ENCODE peak calls at places on chromosomes 6 and 20, in four cellular contexts. W, E, D and F are unnamed samples. For H3K9me3, the result is how much of the 10 kb centered on the place peaks cover.

GRCh38 chr6:164640946-164641345 is 668.5 kb downstream of the C6orf118 start:
- DNase-seq in D (no peak), E (no peak), W (no peak), F (no peak)

GRCh38 chr6:119929121-119929520 is 579.6 kb upstream of the MAN1A1 start:
- DNase-seq in W (no peak), D (no peak), E (no peak), F (no peak)

GRCh38 chr6:168637853-168638252 is 196.9 kb downstream of the SMOC2 start:
- DNase-seq in E (no peak), D (no peak), W (no peak), F (no peak)

GRCh38 chr6:105326216-105326615 is 76.7 kb downstream of the PREP start:
- DNase-seq in W (no peak), D (no peak), E (no peak), F (no peak)

GRCh38 chr20:33362898-33363297 is 38.4 kb downstream of the CDK5RAP1 start:
- DNase-seq in W (no peak), D (no peak), E (no peak), F (no peak)

GRCh38 chr6:40774932-40775331 is 187.8 kb upstream of the LRFN2 start:
- DNase-seq in W (no peak), E (no peak), D (no peak), F (no peak)

GRCh38 chr20:57590485-57591288 is 29.5 kb downstream of the ZBP1 start:
- DNase-seq in E (no peak), D (no peak), W (no peak), F (no peak)

GRCh38 chr6:161890959-161891358 is 617.1 kb upstream of the AGPAT4 start:
- DNase-seq in W (no peak), D (no peak), E (no peak), F (no peak)

GRCh38 chr6:88749849-88750248 is 213.6 kb downstream of the RNGTT start:
- DNase-seq in E (no peak), D (no peak), W (no peak), F (no peak)

GRCh38 chr20:37758332-37758731 is 64.5 kb downstream of the CTNNBL1 start:
- DNase-seq in W (no peak), E (no peak), D (no peak), F (no peak)

GRCh38 chr6:138920906-138921305 is 67.1 kb downstream of the REPS1 start:
- DNase-seq in W (no peak), E (no peak), D (no peak), F (no peak)

GRCh38 chr6:138885156-138885819 is 89.4 kb downstream of the ECT2L start:
- DNase-seq in E (no peak), W (no peak), D (no peak), F (no peak)

GRCh38 chr6:79030511-79030910 is 47.5 kb downstream of the PHIP start:
- DNase-seq in E (no peak), D (no peak), W (no peak), F (no peak)

GRCh38 chr20:3687655-3688054 is 5.8 kb upstream of the ADAM33 start:
- DNase-seq in W (peak), E (no peak), D (no peak), F (no peak)

GRCh38 chr20:61937963-61938838 is 127.5 kb downstream of the TAF4 start:
- DNase-seq in D (no peak), E (peak), W (no peak), F (peak)

GRCh38 chr20:10065154-10065833 is 30.5 kb downstream of the ANKEF1 start:
- DNase-seq in D (no peak), E (no peak), W (no peak), F (no peak)

GRCh38 chr6:122264557-122264956 is 134.9 kb upstream of the HSF2 start:
- DNase-seq in D (no peak), W (no peak), E (no peak), F (no peak)

GRCh38 chr20:2538356-2538755 is 2.0 kb downstream of the TMC2 start:
- DNase-seq in W (no peak), D (no peak), E (no peak), F (no peak)

GRCh38 chr6:42042108-42042507 is 8.2 kb upstream of the TAF8 start:
- DNase-seq in D (no peak), W (no peak), E (no peak), F (no peak)

GRCh38 chr6:91317247-91317646 is 730.4 kb upstream of the MAP3K7 start:
- DNase-seq in D (no peak), E (no peak), W (no peak), F (no peak)

GRCh38 chr6:42251911-42252637 is 34.4 kb upstream of the MRPS10 start:
- DNase-seq in E (no peak), D (peak), W (no peak), F (no peak)

GRCh38 chr20:4195499-4195898 is 180.1 kb upstream of the RNF24 start:
- DNase-seq in W (no peak), D (peak), E (no peak), F (no peak)

GRCh38 chr6:158481612-158482473 is 78.0 kb upstream of the TMEM181 start:
- DNase-seq in D (no peak), E (no peak), W (no peak), F (no peak)

GRCh38 chr20:49724637-49725606 is 11.2 kb upstream of the B4GALT5 start:
- DNase-seq in W (no peak), E (no peak), D (no peak), F (no peak)

GRCh38 chr6:40349566-40350192 is 237.5 kb downstream of the LRFN2 start:
- DNase-seq in E (no peak), D (no peak), W (no peak), F (no peak)

GRCh38 chr6:36735110-36735971 is 37.7 kb downstream of the RAB44 start:
- DNase-seq in W (peak), D (peak), E (no peak), F (no peak)

GRCh38 chr6:48476257-48476656 is 365.3 kb upstream of the PTCHD4 start:
- DNase-seq in D (peak), E (no peak), W (no peak), F (no peak)

GRCh38 chr6:106275692-106276091 is 49.9 kb downstream of the ATG5 start:
- DNase-seq in D (no peak), E (no peak), W (no peak), F (no peak)

GRCh38 chr6:159977242-159978214 is 8.6 kb downstream of the IGF2R start:
- DNase-seq in D (no peak), W (no peak), E (no peak), F (no peak)

GRCh38 chr6:16127471-16127870 is 1.4 kb upstream of the MYLIP start:
- DNase-seq in E (no peak), D (no peak), W (no peak), F (no peak)

GRCh38 chr6:106525885-106526280 is 103.4 kb downstream of the RTN4IP1 start:
- DNase-seq in W (no peak), E (no peak), D (no peak), F (no peak)

GRCh38 chr6:215335-216034 is 76.8 kb upstream of the DUSP22 start:
- DNase-seq in D (no peak), W (no peak), E (no peak), F (no peak)

GRCh38 chr6:142954844-142955243 is 9.9 kb upstream of the HIVEP2 start:
- DNase-seq in D (no peak), W (no peak), E (no peak), F (no peak)

GRCh38 chr20:33649201-33649631 is 12.9 kb upstream of the C20orf144 start:
- DNase-seq in D (no peak), W (no peak), E (no peak), F (no peak)

GRCh38 chr6:116405147-116405546 is 34.4 kb downstream of the DSE start:
- DNase-seq in E (no peak), D (peak), W (no peak), F (no peak)

GRCh38 chr20:8074931-8075330 is 55.4 kb upstream of the TMX4 start:
- DNase-seq in D (no peak), E (no peak), W (no peak), F (no peak)

GRCh38 chr6:17869753-17870050 is 117.7 kb downstream of the KIF13A start:
- DNase-seq in E (no peak), W (no peak), D (no peak), F (no peak)

GRCh38 chr20:32465092-32465900 is 107.2 kb downstream of the ASXL1 start:
- DNase-seq in W (no peak), D (no peak), E (peak), F (no peak)

GRCh38 chr6:122735618-122736017 is 43.9 kb upstream of the FABP7 start:
- DNase-seq in W (no peak), E (no peak), D (no peak), F (no peak)

DNA sequence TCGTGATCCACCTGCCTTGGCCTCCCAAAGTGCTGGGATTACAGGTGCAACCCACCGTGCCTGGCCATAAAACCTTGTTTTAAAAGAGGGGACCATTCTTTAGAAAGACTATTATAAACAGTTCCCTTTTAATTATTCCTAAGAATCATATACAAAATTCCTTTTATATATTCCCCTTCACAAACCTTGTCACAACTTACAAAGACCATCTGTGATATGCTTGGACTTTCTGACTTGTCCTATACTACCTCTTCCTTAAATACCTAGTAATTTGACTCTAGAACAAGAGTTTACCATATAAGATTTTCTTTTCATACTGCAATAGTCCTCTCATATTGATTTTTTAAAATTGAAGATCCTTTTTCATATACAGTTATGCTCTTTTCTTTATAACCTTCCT is 135.8 kb upstream of the PRSS16 start:
- DNase-seq in D (no peak), W (no peak), E (no peak), F (no peak)
- H3K9me3 ChIP-seq in D (under half), W (under half), E (under half), F (under half)

GRCh38 chr6:23420659-23421350 is 705.2 kb upstream of the NRSN1 start:
- DNase-seq in D (no peak), E (no peak), W (no peak), F (no peak)

GRCh38 chr6:23415819-23416427 is 710.1 kb upstream of the NRSN1 start:
- DNase-seq in W (no peak), E (no peak), D (no peak), F (no peak)

GRCh38 chr6:23417133-23417532 is 708.9 kb upstream of the NRSN1 start:
- DNase-seq in W (no peak), D (no peak), E (no peak), F (no peak)

GRCh38 chr6:23418095-23418494 is 707.9 kb upstream of the NRSN1 start:
- DNase-seq in W (no peak), D (peak), E (no peak), F (no peak)

DNA sequence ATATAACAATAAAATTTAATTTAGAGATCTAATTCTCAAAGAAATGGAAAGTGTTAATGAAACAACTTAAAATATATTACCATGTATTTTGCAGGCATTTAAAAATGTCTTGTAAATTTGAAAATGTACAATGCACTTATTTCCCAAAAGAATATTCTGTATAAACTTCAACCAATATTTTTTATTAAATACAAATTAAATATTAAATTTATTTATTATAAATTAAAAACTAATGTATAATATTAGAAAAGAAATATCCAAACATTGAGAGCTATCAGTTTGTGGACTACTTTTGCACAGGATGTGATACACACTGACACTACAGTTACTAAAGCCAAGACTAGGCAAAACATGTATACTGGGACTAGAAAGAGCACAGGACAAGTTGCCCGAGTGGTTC is 707.0 kb upstream of the NRSN1 start:
- DNase-seq in W (no peak), D (no peak), E (no peak), F (no peak)
- H3K9me3 ChIP-seq in W (under half), D (under half), E (under half), F (under half)

GRCh38 chr6:30287139-30287538 is 39.6 kb upstream of the TRIM39 start:
- DNase-seq in E (no peak), W (no peak), D (no peak), F (no peak)

GRCh38 chr6:30283761-30284160 is 43.0 kb upstream of the TRIM39 start:
- DNase-seq in D (no peak), E (no peak), W (no peak), F (no peak)

DNA sequence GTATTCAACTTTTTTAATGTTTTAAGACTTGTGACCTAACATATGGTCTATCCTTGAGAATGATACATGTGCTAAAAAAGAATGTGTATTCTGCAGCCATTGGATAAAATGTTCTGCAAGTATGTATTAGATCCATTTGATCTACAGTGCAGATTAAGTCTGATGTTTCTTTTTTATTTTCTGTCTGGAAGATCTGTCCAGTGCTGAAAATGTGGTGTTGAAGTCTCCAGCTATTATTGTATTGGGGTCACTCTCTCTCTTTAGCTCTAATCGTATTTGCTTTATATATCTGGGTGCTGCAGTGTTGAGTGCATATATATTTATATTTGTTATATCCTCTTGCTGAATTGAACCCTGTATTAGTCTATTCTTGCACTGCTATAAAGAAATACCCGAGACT is 44.2 kb upstream of the TRIM39 start:
- DNase-seq in W (no peak), E (no peak), D (no peak), F (no peak)
- H3K9me3 ChIP-seq in W (under half), E (half or more), D (under half), F (under half)

GRCh38 chr20:24942679-24943078 is 6.4 kb upstream of the CST7 start:
- DNase-seq in E (no peak), D (no peak), W (no peak), F (no peak)
- H3K9me3 ChIP-seq in E (under half), D (under half), W (under half), F (under half)

GRCh38 chr20:14619411-14619810 is 282.0 kb upstream of the FLRT3 start:
- DNase-seq in W (no peak), E (no peak), D (no peak), F (no peak)
- H3K9me3 ChIP-seq in W (under half), E (under half), D (under half), F (under half)

GRCh38 chr6:86685230-86685797 is 252.0 kb upstream of the HTR1E start:
- DNase-seq in E (no peak), W (no peak), D (no peak), F (no peak)
- H3K9me3 ChIP-seq in E (under half), W (under half), D (under half), F (under half)

DNA sequence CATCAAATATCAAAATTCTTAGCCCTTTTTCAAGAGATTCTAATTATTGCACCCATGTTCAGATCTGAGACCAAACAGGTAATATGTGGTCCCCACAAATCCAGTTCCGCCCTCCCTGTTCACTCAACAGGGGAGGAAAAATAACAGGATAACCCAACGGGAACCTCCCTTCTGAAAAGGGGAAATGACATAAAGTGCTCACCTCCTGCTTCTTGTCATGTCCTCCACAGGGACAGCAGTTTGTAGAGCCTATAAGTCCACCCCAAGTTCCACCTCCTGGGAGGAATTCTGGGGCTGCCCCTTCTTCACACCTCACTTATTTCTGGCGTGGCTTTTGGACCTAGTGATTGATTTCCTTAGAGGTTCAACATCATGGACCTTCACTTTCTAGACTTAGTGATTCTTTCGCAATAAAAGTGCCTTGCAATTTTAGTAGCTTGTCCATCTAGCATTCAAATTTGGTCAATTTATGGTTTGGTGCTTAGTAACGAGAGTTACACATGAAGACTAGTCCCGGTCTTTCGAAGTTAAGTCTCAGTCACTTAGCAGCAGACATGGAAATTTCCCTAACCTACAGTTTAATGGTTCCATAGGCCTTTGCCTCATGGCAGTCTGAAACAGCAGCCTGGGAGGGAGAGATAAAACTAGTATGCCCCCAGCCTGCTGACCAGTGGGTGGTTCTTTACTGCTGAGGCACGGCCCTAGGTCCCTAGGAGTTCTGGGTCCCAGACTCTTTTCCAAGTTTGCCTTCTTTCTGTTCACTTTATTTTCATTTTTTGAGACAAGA is 59.3 kb upstream of the CDKAL1 start:
- DNase-seq in W (no peak), E (no peak), D (no peak), F (no peak)
- H3K9me3 ChIP-seq in W (under half), E (under half), D (under half), F (under half)

GRCh38 chr6:22184371-22184770 is 112.5 kb downstream of the PRL start:
- DNase-seq in E (no peak), W (no peak), D (no peak), F (no peak)
- H3K9me3 ChIP-seq in E (under half), W (under half), D (under half), F (under half)

DNA sequence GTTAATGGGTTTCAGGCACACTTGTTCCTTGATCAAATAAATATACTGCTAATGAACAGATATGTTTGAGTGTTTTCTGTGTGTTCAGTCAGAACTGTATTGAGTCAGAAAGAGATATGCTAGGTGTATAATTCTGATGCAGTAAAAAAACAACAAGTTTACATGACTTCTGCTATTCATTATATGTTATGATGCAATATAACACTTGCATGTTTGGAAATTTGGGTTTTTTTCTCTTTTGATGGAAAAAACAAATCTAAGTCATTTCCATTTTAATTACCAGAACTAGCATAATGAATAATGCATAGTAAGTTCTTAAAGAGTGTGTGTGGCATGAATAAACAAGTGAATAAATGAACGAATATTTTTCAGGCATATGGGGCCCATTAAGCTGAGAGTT is 208.4 kb upstream of the NT5E start:
- DNase-seq in W (no peak), E (no peak), D (no peak), F (no peak)
- H3K9me3 ChIP-seq in W (under half), E (under half), D (under half), F (under half)

GRCh38 chr6:27452496-27452897 is 20.4 kb downstream of the ZNF184 start:
- DNase-seq in W (no peak), E (no peak), D (no peak), F (no peak)

GRCh38 chr6:27442932-27443331 is 30.0 kb downstream of the ZNF184 start:
- DNase-seq in W (no peak), D (no peak), E (no peak), F (no peak)

GRCh38 chr6:27451660-27452390 is 21.1 kb downstream of the ZNF184 start:
- DNase-seq in E (no peak), W (no peak), D (no peak), F (no peak)

GRCh38 chr6:27448456-27448855 is 24.4 kb downstream of the ZNF184 start:
- DNase-seq in D (no peak), E (no peak), W (no peak), F (no peak)
- H3K9me3 ChIP-seq in D (under half), E (half or more), W (under half), F (under half)